ENCODE peak calls at places on chromosome 3, in five cellular contexts. One of them, this sample, is unnamed.

GRCh38 chr3:125234831-125235230 is 22.3 kb upstream of the SLC12A8 start:
- DNase-seq in Karpas-422: no peak
- DNase-seq in small intestine: no peak
- DNase-seq in HL-60: no peak
- DNase-seq in A673: no peak
- DNase-seq in this sample: no peak

GRCh38 chr3:179292440-179292839 is 30.4 kb upstream of the ZNF639 start:
- DNase-seq in Karpas-422: no peak
- DNase-seq in small intestine: no peak
- DNase-seq in HL-60: no peak
- DNase-seq in A673: peak; percentile 30
- DNase-seq in this sample: no peak

GRCh38 chr3:134055661-134056060 is 25.9 kb upstream of the SLCO2A1 start:
- DNase-seq in Karpas-422: no peak
- DNase-seq in small intestine: no peak
- DNase-seq in HL-60: no peak
- DNase-seq in A673: no peak
- DNase-seq in this sample: no peak

GRCh38 chr3:113952921-113953320 is 5.1 kb downstream of the ZDHHC23 start:
- DNase-seq in Karpas-422: no peak
- DNase-seq in small intestine: no peak
- DNase-seq in HL-60: no peak
- DNase-seq in A673: no peak
- DNase-seq in this sample: no peak

GRCh38 chr3:14899993-14900618 is 47.3 kb upstream of the NR2C2 start:
- DNase-seq in Karpas-422: no peak
- DNase-seq in small intestine: peak; percentile 90
- DNase-seq in HL-60: no peak
- DNase-seq in A673: no peak
- DNase-seq in this sample: no peak

GRCh38 chr3:165193392-165194268 is 2.6 kb downstream of the SLITRK3 start:
- DNase-seq in Karpas-422: no peak
- DNase-seq in small intestine: no peak
- DNase-seq in HL-60: no peak
- DNase-seq in A673: peak; percentile 38
- DNase-seq in this sample: no peak

GRCh38 chr3:29314727-29315088 is 33.8 kb downstream of the RBMS3 start:
- DNase-seq in Karpas-422: no peak
- DNase-seq in small intestine: no peak
- DNase-seq in HL-60: no peak
- DNase-seq in A673: no peak
- DNase-seq in this sample: no peak

GRCh38 chr3:47394140-47394855 is 13.5 kb downstream of the PTPN23 start:
- DNase-seq in Karpas-422: no peak
- DNase-seq in small intestine: no peak
- DNase-seq in HL-60: no peak
- DNase-seq in A673: no peak
- DNase-seq in this sample: no peak

GRCh38 chr3:127836004-127836882 is 13.9 kb upstream of the MGLL start:
- DNase-seq in Karpas-422: no peak
- DNase-seq in small intestine: no peak
- DNase-seq in HL-60: no peak
- DNase-seq in A673: no peak
- DNase-seq in this sample: no peak

GRCh38 chr3:156635034-156635433 is 39.4 kb upstream of the TIPARP start:
- DNase-seq in Karpas-422: no peak
- DNase-seq in small intestine: no peak
- DNase-seq in HL-60: no peak
- DNase-seq in A673: no peak
- DNase-seq in this sample: no peak

GRCh38 chr3:114331710-114332109 is 37.9 kb downstream of the TIGIT start:
- DNase-seq in Karpas-422: no peak
- DNase-seq in small intestine: no peak
- DNase-seq in HL-60: no peak
- DNase-seq in A673: no peak
- DNase-seq in this sample: no peak

GRCh38 chr3:116929534-116930222 is 220.1 kb downstream of the TUSC7 start:
- DNase-seq in Karpas-422: no peak
- DNase-seq in small intestine: no peak
- DNase-seq in HL-60: no peak
- DNase-seq in A673: peak; percentile 9
- DNase-seq in this sample: no peak

GRCh38 chr3:97910931-97911351 is 61.3 kb downstream of the RIOX2 start:
- DNase-seq in Karpas-422: no peak
- DNase-seq in small intestine: no peak
- DNase-seq in HL-60: peak; percentile 87
- DNase-seq in A673: peak; percentile 12
- DNase-seq in this sample: no peak

GRCh38 chr3:129650256-129650872 is 43.9 kb upstream of the PLXND1 start:
- DNase-seq in Karpas-422: peak; percentile 92
- DNase-seq in small intestine: peak; percentile 63
- DNase-seq in HL-60: peak; percentile 62
- DNase-seq in A673: peak; percentile 85
- DNase-seq in this sample: no peak

GRCh38 chr3:161014997-161015749 is 90.0 kb downstream of the B3GALNT1 start:
- DNase-seq in Karpas-422: no peak
- DNase-seq in small intestine: no peak
- DNase-seq in HL-60: no peak
- DNase-seq in A673: no peak
- DNase-seq in this sample: no peak

GRCh38 chr3:171896341-171896740 is 53.2 kb downstream of the TMEM212 start:
- DNase-seq in Karpas-422: no peak
- DNase-seq in small intestine: no peak
- DNase-seq in HL-60: no peak
- DNase-seq in A673: no peak
- DNase-seq in this sample: no peak

GRCh38 chr3:117927831-117928230 is 1106.8 kb downstream of the IGSF11 start:
- DNase-seq in Karpas-422: no peak
- DNase-seq in small intestine: no peak
- DNase-seq in HL-60: no peak
- DNase-seq in A673: peak; percentile 33
- DNase-seq in this sample: no peak

GRCh38 chr3:117926819-117927218 is 1107.8 kb downstream of the IGSF11 start:
- DNase-seq in Karpas-422: no peak
- DNase-seq in small intestine: no peak
- DNase-seq in HL-60: no peak
- DNase-seq in A673: peak; percentile 81
- DNase-seq in this sample: no peak

GRCh38 chr3:117928836-117929235 is 1105.8 kb downstream of the IGSF11 start:
- DNase-seq in Karpas-422: no peak
- DNase-seq in small intestine: no peak
- DNase-seq in HL-60: no peak
- DNase-seq in A673: no peak
- DNase-seq in this sample: no peak

GRCh38 chr3:117936159-117936558 is 1098.5 kb downstream of the IGSF11 start:
- DNase-seq in Karpas-422: no peak
- DNase-seq in small intestine: no peak
- DNase-seq in HL-60: no peak
- DNase-seq in A673: no peak
- DNase-seq in this sample: no peak

GRCh38 chr3:117932441-117932840 is 1102.2 kb downstream of the IGSF11 start:
- DNase-seq in Karpas-422: no peak
- DNase-seq in small intestine: no peak
- DNase-seq in HL-60: no peak
- DNase-seq in A673: no peak
- DNase-seq in this sample: no peak
- H3K27ac ChIP-seq in Karpas-422: no peak overlapping the region
- H3K27ac ChIP-seq in small intestine: no peak overlapping the region
- H3K27ac ChIP-seq in HL-60: no peak overlapping the region
- H3K27ac ChIP-seq in A673: no peak overlapping the region
- H3K27ac ChIP-seq in this sample: no peak overlapping the region

DNA sequence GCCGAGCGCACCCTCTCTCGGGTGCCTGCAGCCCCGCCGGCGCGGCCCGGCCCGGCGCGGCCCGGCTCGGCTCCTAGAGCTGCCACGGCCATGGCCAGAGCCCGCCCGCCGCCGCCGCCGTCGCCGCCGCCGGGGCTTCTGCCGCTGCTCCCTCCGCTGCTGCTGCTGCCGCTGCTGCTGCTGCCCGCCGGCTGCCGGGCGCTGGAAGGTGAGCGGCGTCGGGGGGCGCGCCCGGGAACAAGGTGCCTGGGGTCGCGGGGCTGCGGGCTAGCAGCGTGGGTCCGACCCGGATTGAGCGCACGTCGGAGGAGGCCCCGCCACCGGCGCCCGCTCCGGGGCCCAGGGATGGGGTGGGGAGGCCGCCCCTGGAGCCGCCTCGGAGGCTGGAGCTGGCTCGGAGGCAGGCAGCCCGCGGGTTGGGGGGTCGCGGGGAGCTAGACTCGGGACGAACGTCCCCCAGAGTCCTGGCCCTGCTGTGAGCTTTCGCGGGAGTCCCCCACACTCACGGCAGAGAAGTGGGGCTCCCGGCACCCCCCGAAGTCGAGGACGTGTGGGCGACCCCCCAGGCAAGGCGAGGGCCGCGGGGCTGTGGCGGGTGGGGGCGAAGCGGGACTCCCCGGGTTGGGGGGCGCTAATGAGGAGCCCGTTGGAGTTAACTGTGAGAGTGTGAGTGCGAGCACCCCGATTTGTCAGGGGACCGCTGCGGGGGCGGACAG is 719 bp downstream of the EPHB3 start:
- DNase-seq in Karpas-422: no peak
- DNase-seq in small intestine: no peak
- DNase-seq in HL-60: no peak
- DNase-seq in A673: no peak
- DNase-seq in this sample: no peak
- H3K27ac ChIP-seq in Karpas-422: no peak overlapping the region
- H3K27ac ChIP-seq in small intestine: peak overlapping the region; percentile 24
- H3K27ac ChIP-seq in HL-60: no peak overlapping the region
- H3K27ac ChIP-seq in A673: peak overlapping the region; percentile 8
- H3K27ac ChIP-seq in this sample: no peak overlapping the region

DNA sequence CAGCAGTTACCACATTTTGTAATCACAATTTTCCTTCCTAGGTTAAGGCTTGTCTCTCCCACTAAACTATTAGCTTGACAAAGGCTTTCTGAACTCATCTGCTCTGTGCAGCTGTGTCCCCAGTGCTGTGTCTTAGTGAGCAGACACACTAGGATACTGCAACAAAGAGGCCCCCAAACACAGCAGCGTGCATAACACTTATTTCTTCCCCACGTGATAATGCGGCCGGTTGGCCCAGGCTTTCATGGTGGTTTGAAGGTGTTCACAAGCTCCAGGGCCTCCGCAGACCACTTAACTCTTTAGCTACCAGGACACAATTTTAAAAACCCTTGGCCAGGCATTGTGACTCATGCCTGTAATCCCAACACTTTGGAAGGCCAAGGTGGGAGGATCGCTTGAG is 2.2 kb upstream of the HDAC11 start:
- DNase-seq in Karpas-422: no peak
- DNase-seq in small intestine: no peak
- DNase-seq in HL-60: no peak
- DNase-seq in A673: no peak
- DNase-seq in this sample: peak; percentile 73
- H3K27ac ChIP-seq in Karpas-422: no peak overlapping the region
- H3K27ac ChIP-seq in small intestine: no peak overlapping the region
- H3K27ac ChIP-seq in HL-60: no peak overlapping the region
- H3K27ac ChIP-seq in A673: no peak overlapping the region
- H3K27ac ChIP-seq in this sample: peak overlapping the region; percentile 99

GRCh38 chr3:57696861-57697321 is 4.0 kb upstream of the DENND6A start:
- DNase-seq in Karpas-422: no peak
- DNase-seq in small intestine: no peak
- DNase-seq in HL-60: peak; percentile 39
- DNase-seq in A673: no peak
- DNase-seq in this sample: no peak

GRCh38 chr3:57691411-57692133 is 1.3 kb downstream of the DENND6A start:
- DNase-seq in Karpas-422: peak; percentile 57
- DNase-seq in small intestine: peak; percentile 18
- DNase-seq in HL-60: no peak
- DNase-seq in A673: peak; percentile 2
- DNase-seq in this sample: no peak

GRCh38 chr3:57689367-57690053 is 3.4 kb downstream of the DENND6A start:
- DNase-seq in Karpas-422: peak; percentile 56
- DNase-seq in small intestine: no peak
- DNase-seq in HL-60: no peak
- DNase-seq in A673: no peak
- DNase-seq in this sample: no peak

GRCh38 chr3:57694146-57694545 is 1.3 kb upstream of the DENND6A start:
- DNase-seq in Karpas-422: no peak
- DNase-seq in small intestine: no peak
- DNase-seq in HL-60: no peak
- DNase-seq in A673: no peak
- DNase-seq in this sample: no peak

DNA sequence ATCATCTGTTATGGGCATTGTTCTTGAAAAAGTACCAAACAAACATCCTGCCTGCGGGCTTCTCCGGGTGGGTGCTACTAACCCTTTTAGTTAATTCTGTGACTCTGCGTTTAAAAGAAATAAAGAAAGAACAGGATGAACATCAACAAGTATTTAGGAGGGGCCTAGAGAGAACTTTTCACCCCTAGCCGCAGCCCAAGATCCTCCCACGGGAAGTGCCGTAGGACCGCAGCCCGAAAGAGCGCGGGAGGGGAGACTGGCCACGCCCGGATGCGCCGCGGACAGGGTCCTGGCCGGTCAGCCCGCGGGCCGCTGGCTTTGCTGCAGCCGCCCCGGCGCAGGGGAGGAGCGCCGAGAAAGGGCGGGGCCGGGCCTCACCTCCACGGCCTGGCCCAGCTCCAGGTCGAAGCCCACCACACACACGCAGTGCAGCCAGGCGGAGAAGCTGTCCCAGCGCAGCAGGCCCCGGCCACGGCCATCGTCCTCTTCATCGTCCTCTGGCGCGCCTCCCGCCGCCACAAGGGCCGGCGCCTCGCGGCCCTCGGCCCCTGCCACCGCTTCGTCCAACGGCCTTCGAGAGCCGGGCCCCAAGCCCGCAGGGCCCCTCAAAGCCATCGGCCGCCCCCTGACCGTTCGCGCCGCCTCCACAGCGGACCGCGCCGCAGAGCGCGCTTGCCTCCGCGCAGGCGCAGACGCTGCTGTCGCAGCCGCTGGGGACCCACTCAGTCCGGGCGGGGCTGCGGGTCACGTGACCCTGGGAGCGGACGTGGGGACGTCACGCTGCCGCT is at the start of gene DENND6A:
- DNase-seq in Karpas-422: peak; percentile 98
- DNase-seq in small intestine: peak; percentile 96
- DNase-seq in HL-60: peak; percentile 97
- DNase-seq in A673: peak; percentile 92
- DNase-seq in this sample: peak; percentile 96
- H3K27ac ChIP-seq in Karpas-422: peak within 1 kb of the TSS; percentile 60
- H3K27ac ChIP-seq in small intestine: peak within 1 kb of the TSS; percentile 99
- H3K27ac ChIP-seq in HL-60: peak within 1 kb of the TSS; percentile 84
- H3K27ac ChIP-seq in A673: peak within 1 kb of the TSS; percentile 83
- H3K27ac ChIP-seq in this sample: peak within 1 kb of the TSS; percentile 92

GRCh38 chr3:60574046-60574769 is 677.0 kb downstream of the FHIT start:
- DNase-seq in Karpas-422: no peak
- DNase-seq in small intestine: no peak
- DNase-seq in HL-60: no peak
- DNase-seq in A673: no peak
- DNase-seq in this sample: no peak
- H3K27ac ChIP-seq in Karpas-422: no peak overlapping the region
- H3K27ac ChIP-seq in small intestine: no peak overlapping the region
- H3K27ac ChIP-seq in HL-60: no peak overlapping the region
- H3K27ac ChIP-seq in A673: no peak overlapping the region
- H3K27ac ChIP-seq in this sample: no peak overlapping the region